ENCODE peak calls at places on chromosomes 3 and 15, in five cellular contexts. B is trophoblast cell, C is H9, G is H1, I is mesenchymal stem cell. Z is an unnamed sample.

GRCh38 chr3:128482857-128483656 is 9.9 kb downstream of the GATA2 start:
- DNase-seq in G (no peak), B (peak; percentile 81), C (peak; percentile 48), I (peak; percentile 71), Z (no peak)

GRCh38 chr15:58081446-58081845 is 15.9 kb upstream of the ALDH1A2 start:
- DNase-seq in I (no peak), B (peak; percentile 42), G (no peak), C (no peak), Z (no peak)

GRCh38 chr3:176950743-176951142 is 246.5 kb downstream of the TBL1XR1 start:
- DNase-seq in C (no peak), G (no peak), B (peak; percentile 72), I (no peak), Z (no peak)

GRCh38 chr3:187951452-187952190 is 202.3 kb upstream of the LPP start:
- DNase-seq in G (no peak), B (no peak), C (no peak), I (no peak), Z (no peak)

GRCh38 chr3:4774531-4774930 is 204.7 kb upstream of the BHLHE40 start:
- DNase-seq in B (no peak), G (no peak), C (no peak), I (no peak), Z (no peak)

GRCh38 chr3:117997201-117998049 is 1037.2 kb downstream of the IGSF11 start:
- DNase-seq in B (peak; percentile 83), C (peak; percentile 91), G (peak; percentile 87), I (peak; percentile 80), Z (peak; percentile 87)

GRCh38 chr3:8458235-8458634 is 43.4 kb upstream of the LMCD1 start:
- DNase-seq in G (no peak), B (no peak), I (no peak), C (no peak), Z (no peak)

GRCh38 chr3:187041362-187042061 is 97.8 kb downstream of the RPL39L start:
- DNase-seq in C (no peak), G (no peak), B (no peak), I (peak; percentile 38), Z (no peak)

DNA sequence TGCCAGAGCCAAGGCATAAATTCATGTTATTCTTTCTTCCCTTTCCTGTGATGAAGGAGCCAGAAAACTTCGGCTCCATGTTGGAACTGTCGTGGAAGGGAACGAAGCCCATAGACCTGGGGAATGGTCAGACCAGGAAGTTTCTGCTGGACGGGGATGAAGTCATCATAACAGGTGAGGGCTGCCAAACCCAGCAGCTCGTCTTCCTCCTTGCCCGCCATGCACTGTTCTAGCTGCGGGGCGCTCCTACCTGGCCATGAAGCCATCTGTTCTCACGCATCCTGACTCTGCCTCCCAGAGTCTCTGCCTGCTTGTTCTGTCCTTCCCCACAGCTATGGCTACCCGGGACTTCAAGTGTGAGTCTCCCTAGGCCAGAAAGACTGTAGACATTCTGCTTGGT is 28.2 kb downstream of the FAH start:
- DNase-seq in C (no peak), I (no peak), G (no peak), B (no peak), Z (no peak)
- H2AK5ac ChIP-seq in C (no peak overlapping the region), I (no peak overlapping the region), G (no peak overlapping the region), B (no peak overlapping the region), Z (no peak overlapping the region)

DNA sequence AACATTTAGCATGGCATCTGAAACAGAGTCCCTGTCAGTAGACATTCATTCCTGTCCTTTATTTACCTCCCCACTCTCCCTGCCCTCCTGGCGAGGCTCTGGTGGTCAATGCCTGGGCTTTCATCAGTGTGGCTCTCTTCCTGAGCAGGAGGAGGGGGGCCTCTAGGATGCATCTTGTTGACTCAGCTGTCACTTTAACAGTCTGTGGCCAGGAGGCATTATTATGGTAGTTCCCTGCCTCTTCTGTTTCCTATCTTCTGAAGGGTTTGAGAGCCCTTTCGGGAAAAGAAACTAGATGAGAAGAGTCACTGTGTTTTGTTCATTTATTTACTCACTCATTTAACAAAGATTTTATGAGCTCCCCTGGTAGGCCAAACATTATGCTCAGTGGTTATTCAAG is 2.4 kb upstream of the PPP1R14D start:
- DNase-seq in C (peak; percentile 50), I (no peak), G (no peak), B (no peak), Z (no peak)
- H2BK12ac ChIP-seq in C (no peak overlapping the region), I (no peak overlapping the region), G (no peak overlapping the region), B (no peak overlapping the region), Z (no peak overlapping the region)

GRCh38 chr3:171835116-171835515 is 8.0 kb upstream of the TMEM212 start:
- DNase-seq in B (peak; percentile 22), C (no peak), G (no peak), I (peak; percentile 18), Z (no peak)
- H2AK5ac ChIP-seq in B (no peak overlapping the region), C (no peak overlapping the region), G (no peak overlapping the region), I (no peak overlapping the region), Z (no peak overlapping the region)

DNA sequence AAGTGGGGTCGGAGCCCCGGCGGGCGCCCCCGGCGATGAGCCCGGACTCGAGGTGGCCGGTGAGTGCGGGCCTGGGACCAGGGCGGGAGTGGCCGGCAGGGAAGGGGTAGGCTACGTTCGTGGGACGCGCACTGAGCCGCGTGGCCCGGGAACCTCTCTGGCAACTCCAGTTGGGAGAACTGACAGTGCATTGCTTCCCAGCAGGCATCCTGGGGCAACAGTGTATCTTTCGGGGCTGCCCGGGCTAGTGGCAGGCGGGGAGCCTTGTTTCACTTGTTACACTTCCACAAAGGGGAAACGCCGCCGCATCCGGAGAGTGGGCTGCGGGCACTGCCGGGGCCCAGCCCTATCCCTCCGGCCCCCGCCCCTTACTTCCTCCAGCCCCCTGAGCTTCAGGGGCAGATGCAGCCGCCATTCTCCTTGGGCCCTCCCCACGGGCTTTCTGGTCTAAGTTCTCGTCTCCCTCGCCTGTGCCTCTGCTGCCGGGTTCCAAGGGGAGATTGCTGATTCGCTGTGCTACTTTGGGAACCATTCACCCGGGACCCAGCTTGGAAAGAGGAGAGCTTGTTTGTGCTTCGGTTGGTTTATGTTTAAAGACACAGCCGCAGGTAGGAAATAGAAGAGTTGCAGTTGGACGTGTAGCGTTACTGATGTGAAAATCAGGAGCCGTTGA is 681 bp downstream of the BRPF1 start:
- DNase-seq in I (peak; percentile 46), C (no peak), B (peak; percentile 37), G (peak; percentile 54), Z (no peak)
- H2BK12ac ChIP-seq in I (no peak overlapping the region), C (no peak overlapping the region), B (peak overlapping the region; percentile 65), G (no peak overlapping the region), Z (peak overlapping the region; percentile 42)

DNA sequence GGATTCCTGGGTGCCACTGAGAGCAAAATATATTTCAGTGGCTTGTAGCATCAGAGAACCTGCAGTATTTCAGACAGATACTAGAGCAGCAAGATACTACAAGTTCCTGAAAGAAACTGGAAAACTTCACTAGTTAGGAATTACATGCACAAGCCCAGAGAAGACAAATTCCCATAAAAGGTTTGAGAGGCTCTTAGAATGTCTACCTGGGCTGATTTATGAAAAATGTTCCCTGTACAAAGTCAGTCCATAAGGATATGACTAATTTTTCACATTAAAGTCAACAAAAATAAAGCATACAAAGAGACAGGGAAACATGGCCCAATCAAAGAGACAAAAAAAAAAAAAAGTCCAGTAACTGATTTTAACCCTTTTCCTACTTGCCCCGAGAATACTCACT is 302.6 kb downstream of the POLQ start:
- DNase-seq in I (no peak), B (no peak), G (no peak), C (no peak), Z (no peak)
- H2AK5ac ChIP-seq in I (no peak overlapping the region), B (no peak overlapping the region), G (no peak overlapping the region), C (no peak overlapping the region), Z (no peak overlapping the region)

DNA sequence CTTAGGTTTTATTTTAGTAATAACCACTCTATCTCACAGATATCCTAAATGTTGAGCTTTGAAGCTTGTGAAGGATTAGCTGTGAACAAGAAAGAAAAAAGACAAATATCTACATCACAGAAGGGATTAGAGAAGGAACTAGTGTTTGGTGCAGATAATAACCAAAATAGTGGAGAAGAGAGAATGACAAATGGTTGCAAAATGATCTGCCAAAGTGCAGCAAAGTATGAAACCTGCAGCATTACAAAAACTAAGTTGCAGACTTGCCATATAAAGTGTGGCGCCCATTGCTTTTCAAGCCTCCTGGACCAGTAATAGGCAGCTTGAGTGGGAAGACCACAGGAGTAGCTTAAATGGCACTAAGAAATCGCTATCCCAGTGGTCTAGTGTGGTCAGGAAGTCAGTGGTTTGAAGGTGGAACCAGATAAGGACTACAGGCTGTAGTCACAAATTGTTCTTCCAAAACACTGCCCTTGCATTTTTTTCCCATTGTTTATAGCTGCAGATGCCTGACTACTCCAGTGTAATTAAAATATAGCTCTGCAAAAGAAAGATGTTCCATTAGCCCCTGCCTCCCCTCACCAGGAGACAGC is 20.7 kb downstream of the TPM1 start:
- DNase-seq in C (no peak), B (peak; percentile 1), I (no peak), G (no peak), Z (no peak)
- H2BK12ac ChIP-seq in C (no peak overlapping the region), B (no peak overlapping the region), I (no peak overlapping the region), G (no peak overlapping the region), Z (no peak overlapping the region)

GRCh38 chr3:172514678-172515077 is 8.6 kb downstream of the TNFSF10 start:
- DNase-seq in I (no peak), C (no peak), G (no peak), B (peak; percentile 30), Z (no peak)

GRCh38 chr3:172515130-172515918 is 7.9 kb downstream of the TNFSF10 start:
- DNase-seq in B (no peak), G (no peak), C (no peak), I (peak; percentile 72), Z (no peak)

GRCh38 chr3:172517859-172518466 is 5.3 kb downstream of the TNFSF10 start:
- DNase-seq in G (no peak), B (peak; percentile 21), I (no peak), C (no peak), Z (no peak)

GRCh38 chr3:172519241-172519640 is 4.0 kb downstream of the TNFSF10 start:
- DNase-seq in B (no peak), C (no peak), I (peak; percentile 31), G (no peak), Z (no peak)

DNA sequence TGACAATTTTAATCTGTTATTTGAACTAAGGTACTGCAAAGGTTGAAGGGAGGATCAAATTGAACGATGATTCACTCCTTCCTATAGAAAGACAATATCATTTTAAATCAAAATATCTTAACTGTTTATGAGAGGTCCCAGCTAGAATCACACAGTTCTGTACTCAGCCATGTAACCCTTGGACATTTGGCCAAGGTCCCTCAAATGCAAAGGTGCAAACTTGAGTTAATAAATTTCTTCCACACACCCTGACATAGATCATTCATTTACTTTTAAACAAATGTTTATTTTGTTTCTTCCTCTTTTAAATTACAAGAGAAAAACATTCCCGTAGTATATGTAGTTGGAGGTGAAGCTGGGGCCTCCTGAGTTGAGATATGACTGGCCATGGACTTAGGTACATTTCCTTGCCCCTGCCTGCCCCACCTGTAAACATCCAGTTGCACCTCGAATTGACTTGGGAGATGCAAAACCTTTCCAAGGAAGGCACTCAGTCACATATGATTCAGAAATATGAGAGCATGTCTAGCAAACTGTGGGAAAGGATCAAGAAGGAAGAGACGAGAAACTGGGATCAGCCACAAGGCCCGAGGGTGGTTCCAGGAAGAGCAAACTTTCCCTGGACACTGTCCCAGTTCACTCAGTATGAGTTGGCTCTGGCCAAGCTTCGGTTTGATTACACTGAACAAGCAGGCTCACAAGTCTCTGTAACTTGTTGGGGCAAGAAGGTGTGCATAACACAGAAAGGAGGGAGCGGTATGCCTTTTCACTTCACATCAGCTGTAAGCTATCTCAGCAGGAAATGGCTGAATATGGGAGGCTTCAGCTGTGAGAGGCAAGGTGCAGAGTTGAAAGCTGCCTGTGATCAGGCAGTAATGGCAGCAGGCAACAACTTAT is 6.7 kb downstream of the TNFSF10 start:
- DNase-seq in I (peak; percentile 48), C (no peak), G (no peak), B (no peak), Z (no peak)
- H2AK5ac ChIP-seq in I (no peak overlapping the region), C (no peak overlapping the region), G (no peak overlapping the region), B (no peak overlapping the region), Z (no peak overlapping the region)

GRCh38 chr15:42803436-42803835 is 66.5 kb upstream of the CDAN1 start:
- DNase-seq in G (no peak), C (no peak), B (no peak), I (no peak), Z (no peak)
- H2BK12ac ChIP-seq in G (no peak overlapping the region), C (no peak overlapping the region), B (no peak overlapping the region), I (no peak overlapping the region), Z (no peak overlapping the region)

GRCh38 chr15:38890194-38890593 is 325.6 kb upstream of the RASGRP1 start:
- DNase-seq in C (no peak), I (no peak), G (no peak), B (no peak), Z (no peak)
- H2AK5ac ChIP-seq in C (no peak overlapping the region), I (peak overlapping the region; percentile 40), G (no peak overlapping the region), B (no peak overlapping the region), Z (no peak overlapping the region)

Z was measured in neuronal stem cell.